ENCODE peak calls at places on chromosome 20, in ten cellular contexts. R, T, G, L, W, P, B, C, H and Z are unnamed samples.

GRCh38 chr20:16273812-16274560 is 299.3 kb downstream of the KIF16B start:
- DNase-seq in G (no peak), C (no peak), W (no peak), H (no peak), P (no peak), L (no peak), T (no peak), B (no peak), R (no peak), Z (no peak)

GRCh38 chr20:61942526-61942925 is 123.2 kb downstream of the TAF4 start:
- DNase-seq in L (no peak), C (no peak), R (no peak), G (no peak), H (no peak), P (no peak), T (no peak), B (no peak), W (no peak), Z (no peak)

GRCh38 chr20:17504898-17505663 is 26.1 kb downstream of the BFSP1 start:
- DNase-seq in B (peak), C (peak), H (no peak), W (no peak), L (peak), P (no peak), T (peak), R (peak), G (peak), Z (peak)

GRCh38 chr20:2210646-2211556 is 84.9 kb upstream of the TGM3 start:
- DNase-seq in C (no peak), H (no peak), W (no peak), B (peak), T (no peak), G (no peak), P (no peak), R (peak), L (peak), Z (no peak)

GRCh38 chr20:37142708-37143107 is 36.4 kb upstream of the RPN2 start:
- DNase-seq in R (no peak), C (no peak), P (no peak), L (no peak), W (no peak), H (no peak), B (peak), T (no peak), G (no peak), Z (no peak)

GRCh38 chr20:36268501-36269342 is 32.4 kb downstream of the AAR2 start:
- DNase-seq in R (no peak), H (no peak), C (no peak), B (no peak), T (no peak), L (no peak), P (peak), W (no peak), G (no peak), Z (no peak)

GRCh38 chr20:43681468-43681942 is 14.6 kb downstream of the MYBL2 start:
- DNase-seq in G (peak), C (no peak), H (no peak), P (no peak), T (no peak), L (no peak), W (no peak), B (peak), R (no peak), Z (peak)

GRCh38 chr20:25033941-25034335 is 24.0 kb downstream of the ACSS1 start:
- DNase-seq in L (no peak), H (no peak), B (no peak), C (no peak), G (no peak), T (no peak), R (no peak), P (no peak), W (no peak), Z (no peak)

GRCh38 chr20:61120595-61121515 is 131.2 kb upstream of the CDH4 start:
- DNase-seq in P (no peak), L (peak), B (peak), H (no peak), G (no peak), W (no peak), C (peak), R (no peak), T (peak), Z (peak)

GRCh38 chr20:48324744-48325143 is 503.1 kb downstream of the PREX1 start:
- DNase-seq in C (no peak), T (no peak), R (no peak), P (no peak), L (no peak), W (no peak), G (no peak), H (no peak), B (no peak), Z (no peak)

GRCh38 chr20:63023836-63024571 is 17.2 kb upstream of the BHLHE23 start:
- DNase-seq in C (no peak), T (no peak), B (no peak), W (no peak), R (no peak), H (no peak), L (no peak), P (no peak), G (no peak), Z (no peak)

GRCh38 chr20:41173791-41174341 is 36.5 kb downstream of the PLCG1 start:
- DNase-seq in R (peak), H (no peak), W (no peak), B (no peak), T (no peak), L (no peak), P (no peak), C (no peak), G (no peak), Z (no peak)

GRCh38 chr20:58086763-58087566 is 141.5 kb downstream of the ANKRD60 start:
- DNase-seq in R (peak), B (peak), P (no peak), W (no peak), T (peak), L (no peak), G (peak), C (peak), H (no peak), Z (peak)

GRCh38 chr20:59176812-59177211 is 13.2 kb downstream of the ZNF831 start:
- DNase-seq in R (no peak), B (no peak), L (no peak), T (no peak), C (no peak), P (no peak), W (no peak), G (no peak), H (no peak), Z (no peak)

GRCh38 chr20:46010491-46011405 is 2.0 kb downstream of the MMP9 start:
- DNase-seq in W (no peak), H (peak), L (no peak), R (no peak), C (no peak), B (no peak), T (no peak), P (no peak), G (no peak), Z (no peak)

GRCh38 chr20:24670981-24671380 is 201.6 kb downstream of the SYNDIG1 start:
- DNase-seq in R (no peak), C (no peak), P (no peak), L (no peak), H (no peak), B (no peak), G (no peak), T (no peak), W (no peak), Z (no peak)